ENCODE peak calls at places on chromosomes 5 and 9, in six cellular contexts. One of them, this sample, is unnamed.

GRCh38 chr5:123549256-123549904 is 37.4 kb downstream of the CSNK1G3 start:
- DNase-seq in AG10803: no peak
- DNase-seq in stimulated activated CD4-positive, alpha-beta T cell treated with anti-CD3 and anti-CD28 coated beads, Interleukin-2, amount 100 ng/mL, for 48 hours: no peak
- DNase-seq in heart left ventricle: no peak
- DNase-seq in AG09319: no peak
- DNase-seq in activated CD8-positive, alpha-beta memory T cell treated with anti-CD3 and anti-CD28 coated beads, Interleukin-2, amount 10 ng/mL, durations not matched to agents 7 days and 5 days: peak; percentile 80
- DNase-seq in this sample: peak; percentile 48

GRCh38 chr9:69120380-69121154 is 53.5 kb upstream of the TJP2 start:
- DNase-seq in AG09319: no peak
- DNase-seq in AG10803: no peak
- DNase-seq in stimulated activated CD4-positive, alpha-beta T cell treated with anti-CD3 and anti-CD28 coated beads, Interleukin-2, amount 100 ng/mL, for 48 hours: no peak
- DNase-seq in heart left ventricle: no peak
- DNase-seq in activated CD8-positive, alpha-beta memory T cell treated with anti-CD3 and anti-CD28 coated beads, Interleukin-2, amount 10 ng/mL, durations not matched to agents 7 days and 5 days: no peak
- DNase-seq in this sample: no peak

GRCh38 chr5:157744055-157745011 is 821 bp downstream of the LSM11 start:
- DNase-seq in stimulated activated CD4-positive, alpha-beta T cell treated with anti-CD3 and anti-CD28 coated beads, Interleukin-2, amount 100 ng/mL, for 48 hours: no peak
- DNase-seq in AG10803: no peak
- DNase-seq in activated CD8-positive, alpha-beta memory T cell treated with anti-CD3 and anti-CD28 coated beads, Interleukin-2, amount 10 ng/mL, durations not matched to agents 7 days and 5 days: peak; percentile 46
- DNase-seq in heart left ventricle: peak; percentile 72
- DNase-seq in AG09319: no peak
- DNase-seq in this sample: peak; percentile 19

GRCh38 chr5:112415552-112415951 is 3.5 kb downstream of the EPB41L4A start:
- DNase-seq in AG09319: no peak
- DNase-seq in AG10803: no peak
- DNase-seq in heart left ventricle: no peak
- DNase-seq in stimulated activated CD4-positive, alpha-beta T cell treated with anti-CD3 and anti-CD28 coated beads, Interleukin-2, amount 100 ng/mL, for 48 hours: no peak
- DNase-seq in activated CD8-positive, alpha-beta memory T cell treated with anti-CD3 and anti-CD28 coated beads, Interleukin-2, amount 10 ng/mL, durations not matched to agents 7 days and 5 days: no peak
- DNase-seq in this sample: no peak

GRCh38 chr9:107759009-107759822 is 269.6 kb upstream of the KLF4 start:
- DNase-seq in stimulated activated CD4-positive, alpha-beta T cell treated with anti-CD3 and anti-CD28 coated beads, Interleukin-2, amount 100 ng/mL, for 48 hours: no peak
- DNase-seq in AG10803: no peak
- DNase-seq in activated CD8-positive, alpha-beta memory T cell treated with anti-CD3 and anti-CD28 coated beads, Interleukin-2, amount 10 ng/mL, durations not matched to agents 7 days and 5 days: no peak
- DNase-seq in AG09319: no peak
- DNase-seq in heart left ventricle: no peak
- DNase-seq in this sample: no peak

GRCh38 chr5:40991168-40991980 is 79.8 kb downstream of the MROH2B start:
- DNase-seq in activated CD8-positive, alpha-beta memory T cell treated with anti-CD3 and anti-CD28 coated beads, Interleukin-2, amount 10 ng/mL, durations not matched to agents 7 days and 5 days: no peak
- DNase-seq in stimulated activated CD4-positive, alpha-beta T cell treated with anti-CD3 and anti-CD28 coated beads, Interleukin-2, amount 100 ng/mL, for 48 hours: no peak
- DNase-seq in AG10803: no peak
- DNase-seq in heart left ventricle: no peak
- DNase-seq in AG09319: peak; percentile 15
- DNase-seq in this sample: no peak

GRCh38 chr5:157328277-157328912 is 62.5 kb downstream of the CYFIP2 start:
- DNase-seq in AG10803: peak; percentile 81
- DNase-seq in activated CD8-positive, alpha-beta memory T cell treated with anti-CD3 and anti-CD28 coated beads, Interleukin-2, amount 10 ng/mL, durations not matched to agents 7 days and 5 days: peak; percentile 70
- DNase-seq in heart left ventricle: no peak
- DNase-seq in AG09319: peak; percentile 55
- DNase-seq in stimulated activated CD4-positive, alpha-beta T cell treated with anti-CD3 and anti-CD28 coated beads, Interleukin-2, amount 100 ng/mL, for 48 hours: peak; percentile 52
- DNase-seq in this sample: peak; percentile 37

GRCh38 chr9:121820286-121821005 is 169.0 kb downstream of the DAB2IP start:
- DNase-seq in AG10803: no peak
- DNase-seq in AG09319: no peak
- DNase-seq in stimulated activated CD4-positive, alpha-beta T cell treated with anti-CD3 and anti-CD28 coated beads, Interleukin-2, amount 100 ng/mL, for 48 hours: no peak
- DNase-seq in heart left ventricle: peak; percentile 13
- DNase-seq in activated CD8-positive, alpha-beta memory T cell treated with anti-CD3 and anti-CD28 coated beads, Interleukin-2, amount 10 ng/mL, durations not matched to agents 7 days and 5 days: no peak
- DNase-seq in this sample: no peak

GRCh38 chr5:160382361-160382760 is 11.9 kb upstream of the C1QTNF2 start:
- DNase-seq in AG09319: no peak
- DNase-seq in AG10803: no peak
- DNase-seq in activated CD8-positive, alpha-beta memory T cell treated with anti-CD3 and anti-CD28 coated beads, Interleukin-2, amount 10 ng/mL, durations not matched to agents 7 days and 5 days: no peak
- DNase-seq in heart left ventricle: no peak
- DNase-seq in stimulated activated CD4-positive, alpha-beta T cell treated with anti-CD3 and anti-CD28 coated beads, Interleukin-2, amount 100 ng/mL, for 48 hours: no peak
- DNase-seq in this sample: no peak

GRCh38 chr9:35689601-35690446 is at the start of gene TPM2:
- DNase-seq in AG10803: peak; percentile 89
- DNase-seq in activated CD8-positive, alpha-beta memory T cell treated with anti-CD3 and anti-CD28 coated beads, Interleukin-2, amount 10 ng/mL, durations not matched to agents 7 days and 5 days: no peak
- DNase-seq in heart left ventricle: peak; percentile 88
- DNase-seq in stimulated activated CD4-positive, alpha-beta T cell treated with anti-CD3 and anti-CD28 coated beads, Interleukin-2, amount 100 ng/mL, for 48 hours: no peak
- DNase-seq in AG09319: peak; percentile 76
- DNase-seq in this sample: no peak

GRCh38 chr5:68922172-68922987 is 171.4 kb upstream of the SLC30A5 start:
- DNase-seq in heart left ventricle: no peak
- DNase-seq in AG09319: no peak
- DNase-seq in activated CD8-positive, alpha-beta memory T cell treated with anti-CD3 and anti-CD28 coated beads, Interleukin-2, amount 10 ng/mL, durations not matched to agents 7 days and 5 days: no peak
- DNase-seq in AG10803: no peak
- DNase-seq in stimulated activated CD4-positive, alpha-beta T cell treated with anti-CD3 and anti-CD28 coated beads, Interleukin-2, amount 100 ng/mL, for 48 hours: no peak
- DNase-seq in this sample: no peak

GRCh38 chr9:93098236-93098946 is 2.4 kb downstream of the CARD19 start:
- DNase-seq in stimulated activated CD4-positive, alpha-beta T cell treated with anti-CD3 and anti-CD28 coated beads, Interleukin-2, amount 100 ng/mL, for 48 hours: peak; percentile 50
- DNase-seq in AG09319: peak; percentile 95
- DNase-seq in heart left ventricle: peak; percentile 94
- DNase-seq in activated CD8-positive, alpha-beta memory T cell treated with anti-CD3 and anti-CD28 coated beads, Interleukin-2, amount 10 ng/mL, durations not matched to agents 7 days and 5 days: peak; percentile 90
- DNase-seq in AG10803: peak; percentile 98
- DNase-seq in this sample: no peak

GRCh38 chr9:109278848-109279247 is 42.0 kb downstream of the EPB41L4B start:
- DNase-seq in AG09319: no peak
- DNase-seq in heart left ventricle: no peak
- DNase-seq in stimulated activated CD4-positive, alpha-beta T cell treated with anti-CD3 and anti-CD28 coated beads, Interleukin-2, amount 100 ng/mL, for 48 hours: no peak
- DNase-seq in activated CD8-positive, alpha-beta memory T cell treated with anti-CD3 and anti-CD28 coated beads, Interleukin-2, amount 10 ng/mL, durations not matched to agents 7 days and 5 days: no peak
- DNase-seq in AG10803: no peak
- DNase-seq in this sample: no peak

This sample was measured in T-helper 17 cell.